ENCODE peak calls at places on chromosomes 12 and 14, in nine cellular contexts. One of them, this sample, is unnamed. For H3K4me1 and H3K9me2, the result is how much of the 10 kb centered on the place peaks cover.

GRCh38 chr12:121524196-121524930 is 56.5 kb downstream of the KDM2B start:
- DNase-seq in hepatocyte: no peak
- DNase-seq in GM23338: no peak
- DNase-seq in GM23248: no peak
- DNase-seq in HCT116: no peak
- DNase-seq in SK-N-SH: no peak
- DNase-seq in PC-3: no peak
- DNase-seq in OCI-LY7: peak
- DNase-seq in MM.1S: no peak
- DNase-seq in this sample: no peak

GRCh38 chr14:69671365-69672050 is 60.1 kb downstream of the SUSD6 start:
- DNase-seq in PC-3: no peak
- DNase-seq in GM23248: no peak
- DNase-seq in GM23338: no peak
- DNase-seq in SK-N-SH: no peak
- DNase-seq in MM.1S: no peak
- DNase-seq in OCI-LY7: no peak
- DNase-seq in HCT116: no peak
- DNase-seq in hepatocyte: no peak
- DNase-seq in this sample: no peak

GRCh38 chr14:42141328-42141727 is 534.7 kb downstream of the LRFN5 start:
- DNase-seq in HCT116: no peak
- DNase-seq in PC-3: peak
- DNase-seq in hepatocyte: no peak
- DNase-seq in OCI-LY7: no peak
- DNase-seq in MM.1S: no peak
- DNase-seq in SK-N-SH: no peak
- DNase-seq in GM23248: peak
- DNase-seq in GM23338: no peak
- DNase-seq in this sample: no peak

GRCh38 chr12:50425859-50426258 is 25.2 kb downstream of the LARP4 start:
- DNase-seq in HCT116: no peak
- DNase-seq in PC-3: no peak
- DNase-seq in SK-N-SH: no peak
- DNase-seq in MM.1S: no peak
- DNase-seq in OCI-LY7: no peak
- DNase-seq in GM23248: no peak
- DNase-seq in hepatocyte: no peak
- DNase-seq in GM23338: peak
- DNase-seq in this sample: no peak

GRCh38 chr14:104305511-104306449 is 167.4 kb downstream of the KIF26A start:
- DNase-seq in OCI-LY7: no peak
- DNase-seq in GM23248: no peak
- DNase-seq in GM23338: no peak
- DNase-seq in SK-N-SH: no peak
- DNase-seq in HCT116: no peak
- DNase-seq in hepatocyte: no peak
- DNase-seq in MM.1S: no peak
- DNase-seq in PC-3: no peak
- DNase-seq in this sample: no peak

GRCh38 chr14:99137001-99137700 is 134.8 kb downstream of the BCL11B start:
- DNase-seq in GM23248: no peak
- DNase-seq in SK-N-SH: no peak
- DNase-seq in GM23338: no peak
- DNase-seq in PC-3: no peak
- DNase-seq in HCT116: no peak
- DNase-seq in MM.1S: no peak
- DNase-seq in hepatocyte: no peak
- DNase-seq in OCI-LY7: no peak
- DNase-seq in this sample: no peak

GRCh38 chr14:74712499-74713394 is at the start of the genes AREL1 and FCF1:
- DNase-seq in SK-N-SH: peak
- DNase-seq in MM.1S: peak
- DNase-seq in GM23338: peak
- DNase-seq in GM23248: peak
- DNase-seq in hepatocyte: peak
- DNase-seq in OCI-LY7: peak
- DNase-seq in HCT116: peak
- DNase-seq in PC-3: peak
- DNase-seq in this sample: peak

GRCh38 chr12:4908694-4909396 is 860 bp upstream of the KCNA1 start:
- DNase-seq in GM23338: peak
- DNase-seq in SK-N-SH: peak
- DNase-seq in MM.1S: no peak
- DNase-seq in hepatocyte: peak
- DNase-seq in OCI-LY7: no peak
- DNase-seq in HCT116: no peak
- DNase-seq in GM23248: peak
- DNase-seq in PC-3: no peak
- DNase-seq in this sample: no peak

GRCh38 chr12:78081590-78082314 is 251.1 kb downstream of the NAV3 start:
- DNase-seq in GM23338: no peak
- DNase-seq in OCI-LY7: no peak
- DNase-seq in GM23248: no peak
- DNase-seq in SK-N-SH: no peak
- DNase-seq in hepatocyte: no peak
- DNase-seq in HCT116: no peak
- DNase-seq in MM.1S: no peak
- DNase-seq in PC-3: no peak
- DNase-seq in this sample: no peak

GRCh38 chr12:29041621-29042020 is 107.5 kb upstream of the FAR2 start:
- DNase-seq in GM23338: no peak
- DNase-seq in OCI-LY7: no peak
- DNase-seq in PC-3: peak
- DNase-seq in hepatocyte: peak
- DNase-seq in SK-N-SH: no peak
- DNase-seq in MM.1S: no peak
- DNase-seq in HCT116: peak
- DNase-seq in GM23248: peak
- DNase-seq in this sample: no peak

GRCh38 chr12:87784350-87784749 is 244.9 kb downstream of the C12orf50 start:
- DNase-seq in SK-N-SH: no peak
- DNase-seq in MM.1S: no peak
- DNase-seq in PC-3: no peak
- DNase-seq in GM23248: no peak
- DNase-seq in GM23338: no peak
- DNase-seq in OCI-LY7: no peak
- DNase-seq in hepatocyte: no peak
- DNase-seq in HCT116: no peak
- DNase-seq in this sample: no peak

GRCh38 chr12:14058717-14059116 is 77.3 kb upstream of the GRIN2B start:
- DNase-seq in MM.1S: no peak
- DNase-seq in GM23338: no peak
- DNase-seq in HCT116: no peak
- DNase-seq in SK-N-SH: no peak
- DNase-seq in PC-3: no peak
- DNase-seq in hepatocyte: no peak
- DNase-seq in OCI-LY7: no peak
- DNase-seq in GM23248: no peak
- DNase-seq in this sample: no peak

GRCh38 chr12:112938751-112939150 is 477 bp downstream of the OAS3 start:
- DNase-seq in HCT116: no peak
- DNase-seq in hepatocyte: no peak
- DNase-seq in GM23338: no peak
- DNase-seq in PC-3: peak
- DNase-seq in GM23248: peak
- DNase-seq in SK-N-SH: no peak
- DNase-seq in MM.1S: no peak
- DNase-seq in OCI-LY7: peak
- DNase-seq in this sample: no peak

GRCh38 chr12:121287267-121287954 is 9.1 kb downstream of the CAMKK2 start:
- DNase-seq in GM23248: peak
- DNase-seq in HCT116: no peak
- DNase-seq in PC-3: no peak
- DNase-seq in hepatocyte: no peak
- DNase-seq in MM.1S: no peak
- DNase-seq in SK-N-SH: no peak
- DNase-seq in GM23338: no peak
- DNase-seq in OCI-LY7: no peak
- DNase-seq in this sample: no peak

GRCh38 chr12:11630046-11630706 is 19.3 kb upstream of the ETV6 start:
- DNase-seq in HCT116: no peak
- DNase-seq in GM23248: peak
- DNase-seq in hepatocyte: no peak
- DNase-seq in PC-3: no peak
- DNase-seq in OCI-LY7: no peak
- DNase-seq in GM23338: no peak
- DNase-seq in MM.1S: no peak
- DNase-seq in SK-N-SH: peak
- DNase-seq in this sample: no peak

GRCh38 chr14:97177016-97177415 is 379.8 kb downstream of the VRK1 start:
- DNase-seq in SK-N-SH: peak
- DNase-seq in PC-3: peak
- DNase-seq in HCT116: peak
- DNase-seq in GM23248: no peak
- DNase-seq in hepatocyte: peak
- DNase-seq in GM23338: peak
- DNase-seq in OCI-LY7: peak
- DNase-seq in MM.1S: peak
- DNase-seq in this sample: no peak

GRCh38 chr12:13390921-13391320 is 194.4 kb downstream of the EMP1 start:
- DNase-seq in GM23248: peak
- DNase-seq in PC-3: no peak
- DNase-seq in SK-N-SH: peak
- DNase-seq in OCI-LY7: no peak
- DNase-seq in MM.1S: no peak
- DNase-seq in GM23338: no peak
- DNase-seq in HCT116: no peak
- DNase-seq in hepatocyte: no peak
- DNase-seq in this sample: no peak

GRCh38 chr12:92503029-92503931 is 199.5 kb upstream of the PLEKHG7 start:
- DNase-seq in hepatocyte: peak
- DNase-seq in MM.1S: no peak
- DNase-seq in HCT116: no peak
- DNase-seq in GM23338: no peak
- DNase-seq in PC-3: no peak
- DNase-seq in SK-N-SH: no peak
- DNase-seq in OCI-LY7: peak
- DNase-seq in GM23248: no peak
- DNase-seq in this sample: no peak
- H3K4me1 ChIP-seq in hepatocyte: under half
- H3K4me1 ChIP-seq in MM.1S: under half
- H3K4me1 ChIP-seq in HCT116: under half
- H3K4me1 ChIP-seq in GM23338: under half
- H3K4me1 ChIP-seq in PC-3: under half
- H3K4me1 ChIP-seq in SK-N-SH: under half
- H3K4me1 ChIP-seq in OCI-LY7: half or more
- H3K4me1 ChIP-seq in GM23248: under half
- H3K4me1 ChIP-seq in this sample: under half

GRCh38 chr12:106971065-106971464 is 15.4 kb downstream of the TMEM263 start:
- DNase-seq in SK-N-SH: no peak
- DNase-seq in HCT116: no peak
- DNase-seq in hepatocyte: no peak
- DNase-seq in MM.1S: no peak
- DNase-seq in GM23338: no peak
- DNase-seq in GM23248: no peak
- DNase-seq in PC-3: no peak
- DNase-seq in OCI-LY7: no peak
- DNase-seq in this sample: no peak
- H3K9me2 ChIP-seq in SK-N-SH: under half
- H3K9me2 ChIP-seq in HCT116: under half
- H3K9me2 ChIP-seq in hepatocyte: under half
- H3K9me2 ChIP-seq in MM.1S: under half
- H3K9me2 ChIP-seq in GM23338: under half
- H3K9me2 ChIP-seq in GM23248: under half
- H3K9me2 ChIP-seq in PC-3: under half
- H3K9me2 ChIP-seq in OCI-LY7: under half
- H3K9me2 ChIP-seq in this sample: under half

GRCh38 chr14:72604133-72604532 is 289.8 kb downstream of the DPF3 start:
- DNase-seq in hepatocyte: no peak
- DNase-seq in OCI-LY7: no peak
- DNase-seq in SK-N-SH: no peak
- DNase-seq in HCT116: no peak
- DNase-seq in GM23248: no peak
- DNase-seq in MM.1S: no peak
- DNase-seq in PC-3: no peak
- DNase-seq in GM23338: no peak
- DNase-seq in this sample: no peak
- H3K4me1 ChIP-seq in hepatocyte: under half
- H3K4me1 ChIP-seq in OCI-LY7: under half
- H3K4me1 ChIP-seq in SK-N-SH: under half
- H3K4me1 ChIP-seq in HCT116: under half
- H3K4me1 ChIP-seq in GM23248: under half
- H3K4me1 ChIP-seq in MM.1S: under half
- H3K4me1 ChIP-seq in PC-3: under half
- H3K4me1 ChIP-seq in GM23338: under half
- H3K4me1 ChIP-seq in this sample: under half

GRCh38 chr14:61565836-61566536 is 129.3 kb upstream of the HIF1A start:
- DNase-seq in SK-N-SH: no peak
- DNase-seq in GM23338: no peak
- DNase-seq in GM23248: peak
- DNase-seq in MM.1S: no peak
- DNase-seq in OCI-LY7: no peak
- DNase-seq in HCT116: no peak
- DNase-seq in hepatocyte: no peak
- DNase-seq in PC-3: peak
- DNase-seq in this sample: peak
- H3K9me2 ChIP-seq in SK-N-SH: under half
- H3K9me2 ChIP-seq in GM23338: under half
- H3K9me2 ChIP-seq in GM23248: under half
- H3K9me2 ChIP-seq in MM.1S: under half
- H3K9me2 ChIP-seq in OCI-LY7: under half
- H3K9me2 ChIP-seq in HCT116: under half
- H3K9me2 ChIP-seq in hepatocyte: under half
- H3K9me2 ChIP-seq in PC-3: under half
- H3K9me2 ChIP-seq in this sample: under half

GRCh38 chr12:109115404-109115757 is 1.0 kb upstream of the ACACB start:
- DNase-seq in MM.1S: no peak
- DNase-seq in OCI-LY7: no peak
- DNase-seq in PC-3: no peak
- DNase-seq in HCT116: no peak
- DNase-seq in SK-N-SH: no peak
- DNase-seq in GM23338: no peak
- DNase-seq in hepatocyte: peak
- DNase-seq in GM23248: no peak
- DNase-seq in this sample: no peak
- H3K4me1 ChIP-seq in MM.1S: under half
- H3K4me1 ChIP-seq in OCI-LY7: under half
- H3K4me1 ChIP-seq in PC-3: under half
- H3K4me1 ChIP-seq in HCT116: under half
- H3K4me1 ChIP-seq in SK-N-SH: under half
- H3K4me1 ChIP-seq in GM23338: under half
- H3K4me1 ChIP-seq in hepatocyte: under half
- H3K4me1 ChIP-seq in GM23248: under half
- H3K4me1 ChIP-seq in this sample: under half